ENCODE peak calls at places on chromosomes 7 and 10, in nine cellular contexts. D is endothelial cell of umbilical vein; B is lower leg skin; W is cardiac fibroblast; F is NAMALWA; N is activated naive CD4-positive, alpha-beta T cell; G is foreskin fibroblast; A is CD8-positive, alpha-beta memory T cell; C is activated naive CD8-positive, alpha-beta T cell treated with anti-CD3 and anti-CD28 coated beads for 36 hours. U is an unnamed sample.

GRCh38 chr7:132354527-132354926 is 221.7 kb downstream of the PLXNA4 start:
- DNase-seq in D (no peak), B (peak; percentile 24), W (no peak), F (no peak), N (no peak), G (no peak), A (no peak), C (no peak), U (no peak)

GRCh38 chr7:94223375-94224084 is 171.2 kb upstream of the COL1A2 start:
- DNase-seq in D (peak; percentile 77), B (no peak), W (peak; percentile 81), F (peak; percentile 43), N (no peak), G (peak; percentile 83), A (no peak), C (no peak), U (no peak)

GRCh38 chr10:42827201-42827600 is 44.6 kb downstream of the BMS1 start:
- DNase-seq in D (no peak), B (no peak), W (no peak), F (peak; percentile 7), N (no peak), G (no peak), A (no peak), C (no peak), U (no peak)

GRCh38 chr10:117398014-117398413 is 22.8 kb upstream of the PDZD8 start:
- DNase-seq in D (no peak), B (no peak), W (no peak), F (no peak), N (no peak), G (no peak), A (no peak), C (no peak), U (no peak)

GRCh38 chr7:11437987-11438386 is 394.0 kb downstream of the THSD7A start:
- DNase-seq in D (no peak), B (no peak), W (peak; percentile 56), F (no peak), N (no peak), G (peak; percentile 56), A (no peak), C (no peak), U (no peak)

GRCh38 chr7:21550821-21551531 is 8.1 kb downstream of the DNAH11 start:
- DNase-seq in D (no peak), B (no peak), W (peak; percentile 7), F (peak; percentile 14), N (no peak), G (no peak), A (no peak), C (no peak), U (no peak)

GRCh38 chr10:118568327-118568848 is 27.1 kb downstream of the PRLHR start:
- DNase-seq in D (peak; percentile 61), B (peak; percentile 58), W (peak; percentile 80), F (peak; percentile 86), N (no peak), G (peak; percentile 78), A (no peak), C (peak; percentile 39), U (peak; percentile 40)

GRCh38 chr7:116843373-116843772 is 19.0 kb upstream of the CAPZA2 start:
- DNase-seq in D (no peak), B (peak; percentile 32), W (no peak), F (no peak), N (no peak), G (no peak), A (no peak), C (no peak), U (no peak)

GRCh38 chr7:71377469-71377868 is 245.5 kb downstream of the GALNT17 start:
- DNase-seq in D (no peak), B (no peak), W (no peak), F (no peak), N (no peak), G (no peak), A (no peak), C (no peak), U (no peak)

GRCh38 chr7:78578701-78579100 is 780.1 kb downstream of the PHTF2 start:
- DNase-seq in D (no peak), B (no peak), W (no peak), F (no peak), N (no peak), G (no peak), A (no peak), C (no peak), U (no peak)

GRCh38 chr10:32461203-32461602 is 15.3 kb downstream of the CCDC7 start:
- DNase-seq in D (no peak), B (no peak), W (no peak), F (no peak), N (no peak), G (no peak), A (no peak), C (no peak), U (no peak)

U was measured in activated T-helper 1 cell treated with anti-CD3 and anti-CD28 coated beads, Interleukin-12 subunit alpha, Interleukin-12 subunit beta, Interleukin-2, Interleukin-4 antibody, amounts not matched to agents 30 ng/mL and 10 ng/mL and 1 ng/mL, durations not matched to agents 14 hours and 24 hours and 36 hours.